ENCODE peak calls at places on chromosomes 2 and 18, in seven cellular contexts. R is K562, H is GM12878, B is H1, O is SK-N-SH, K is HepG2, J is HCT116. S is an unnamed sample.

GRCh38 chr2:39851691-39852110 is 72.6 kb upstream of the THUMPD2 start:
- DNase-seq in K (no peak), O (no peak), H (no peak), B (no peak), J (no peak), R (no peak), S (no peak)

GRCh38 chr2:7671312-7671711 is 754.1 kb downstream of the RNF144A start:
- DNase-seq in J (no peak), B (no peak), K (no peak), H (no peak), O (no peak), R (no peak), S (no peak)

GRCh38 chr2:112481528-112482228 is at the start of gene TTL:
- DNase-seq in O (peak; percentile 92), R (peak; percentile 89), B (no peak), K (peak; percentile 59), J (no peak), H (no peak), S (peak; percentile 79)

GRCh38 chr2:120568089-120568974 is 167.3 kb upstream of the GLI2 start:
- DNase-seq in O (no peak), B (no peak), H (no peak), K (no peak), J (no peak), R (no peak), S (peak; percentile 57)

GRCh38 chr2:9558948-9559381 is 3.3 kb upstream of the ADAM17 start:
- DNase-seq in H (no peak), K (no peak), R (no peak), O (no peak), J (no peak), B (no peak), S (no peak)

GRCh38 chr2:236190674-236191073 is 22.5 kb upstream of the GBX2 start:
- DNase-seq in O (no peak), H (no peak), J (no peak), B (no peak), K (no peak), R (no peak), S (no peak)

GRCh38 chr2:62933398-62933917 is 117.2 kb upstream of the OTX1 start:
- DNase-seq in H (no peak), R (no peak), K (no peak), O (no peak), B (no peak), J (no peak), S (no peak)

GRCh38 chr2:171923206-171923605 is 945 bp downstream of the HAT1 start:
- DNase-seq in K (peak; percentile 32), B (no peak), J (peak; percentile 3), R (no peak), O (no peak), H (no peak), S (peak; percentile 22)

GRCh38 chr2:2026851-2027250 is 282.5 kb upstream of the PXDN start:
- DNase-seq in K (no peak), O (no peak), B (no peak), H (no peak), J (no peak), R (no peak), S (no peak)

GRCh38 chr18:68462766-68463165 is 252.1 kb downstream of the TMX3 start:
- DNase-seq in B (no peak), K (no peak), R (no peak), H (no peak), O (no peak), J (no peak), S (no peak)

GRCh38 chr2:48249093-48249492 is 280.9 kb upstream of the STON1 start:
- DNase-seq in J (no peak), H (no peak), B (no peak), R (no peak), O (no peak), K (no peak), S (no peak)

GRCh38 chr2:72950558-72951255 is 33.4 kb downstream of the EMX1 start:
- DNase-seq in H (no peak), R (no peak), K (no peak), O (no peak), J (no peak), B (no peak), S (no peak)

GRCh38 chr2:152054593-152054992 is 44.3 kb downstream of the CACNB4 start:
- DNase-seq in B (no peak), J (peak; percentile 36), O (no peak), H (no peak), R (no peak), K (no peak), S (no peak)

GRCh38 chr2:26816893-26817292 is 31.0 kb downstream of the CENPA start:
- DNase-seq in J (peak; percentile 59), H (no peak), O (peak; percentile 51), R (peak; percentile 23), K (no peak), B (no peak), S (peak; percentile 79)

GRCh38 chr2:83817511-83817910 is 641.6 kb downstream of the SUCLG1 start:
- DNase-seq in O (no peak), B (no peak), H (no peak), K (no peak), R (no peak), J (peak; percentile 3), S (no peak)

GRCh38 chr2:236959036-236959435 is 126.7 kb upstream of the COPS8 start:
- DNase-seq in R (no peak), H (no peak), J (no peak), O (no peak), B (no peak), K (no peak), S (no peak)

GRCh38 chr2:190110131-190110530 is 47.6 kb upstream of the MSTN start:
- DNase-seq in H (no peak), R (no peak), O (no peak), J (no peak), B (no peak), K (no peak), S (no peak)

GRCh38 chr2:134392689-134393476 is 139.0 kb downstream of the MGAT5 start:
- DNase-seq in R (no peak), B (no peak), H (no peak), K (no peak), O (no peak), J (no peak), S (no peak)

GRCh38 chr2:234884591-234884990 is 67.2 kb upstream of the SH3BP4 start:
- DNase-seq in K (no peak), R (no peak), B (no peak), J (no peak), O (no peak), H (no peak), S (no peak)

GRCh38 chr2:224027070-224027469 is 12.0 kb downstream of the SERPINE2 start:
- DNase-seq in H (no peak), B (peak; percentile 83), O (no peak), K (no peak), R (no peak), J (no peak), S (no peak)

GRCh38 chr2:224027912-224028311 is 11.2 kb downstream of the SERPINE2 start:
- DNase-seq in H (no peak), K (no peak), O (no peak), J (no peak), B (no peak), R (no peak), S (no peak)

GRCh38 chr2:224031358-224031970 is 7.6 kb downstream of the SERPINE2 start:
- DNase-seq in J (no peak), H (no peak), O (no peak), R (peak; percentile 29), B (no peak), K (no peak), S (no peak)

GRCh38 chr2:224032283-224032682 is 6.8 kb downstream of the SERPINE2 start:
- DNase-seq in O (no peak), K (no peak), B (no peak), H (no peak), R (no peak), J (no peak), S (no peak)

DNA sequence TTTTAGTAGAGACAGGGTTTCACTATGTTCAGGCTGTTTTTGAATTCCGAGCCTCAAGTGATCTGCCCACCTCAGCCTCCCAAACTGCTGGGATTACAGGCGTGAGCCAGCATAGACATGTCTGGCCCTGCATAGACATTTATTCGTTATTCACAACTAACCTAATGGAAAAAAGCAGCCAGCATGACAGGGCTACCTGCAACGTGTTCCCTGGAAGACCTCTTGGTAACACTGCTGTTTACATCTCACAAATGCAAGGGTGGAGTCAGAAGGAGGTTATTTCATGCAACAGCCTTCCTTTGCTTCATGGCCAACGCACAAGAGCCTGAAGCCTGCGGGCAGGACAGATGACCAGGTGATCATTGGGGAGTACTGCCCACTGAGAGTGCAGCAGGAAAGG is 9.2 kb downstream of the SERPINE2 start:
- DNase-seq in R (no peak), B (no peak), K (no peak), O (no peak), J (no peak), H (no peak), S (no peak)
- TF ChIP-seq JUND in R (no peak), B (no peak), K (no peak), O (no peak), J (no peak), H (no peak), S (no peak)

DNA sequence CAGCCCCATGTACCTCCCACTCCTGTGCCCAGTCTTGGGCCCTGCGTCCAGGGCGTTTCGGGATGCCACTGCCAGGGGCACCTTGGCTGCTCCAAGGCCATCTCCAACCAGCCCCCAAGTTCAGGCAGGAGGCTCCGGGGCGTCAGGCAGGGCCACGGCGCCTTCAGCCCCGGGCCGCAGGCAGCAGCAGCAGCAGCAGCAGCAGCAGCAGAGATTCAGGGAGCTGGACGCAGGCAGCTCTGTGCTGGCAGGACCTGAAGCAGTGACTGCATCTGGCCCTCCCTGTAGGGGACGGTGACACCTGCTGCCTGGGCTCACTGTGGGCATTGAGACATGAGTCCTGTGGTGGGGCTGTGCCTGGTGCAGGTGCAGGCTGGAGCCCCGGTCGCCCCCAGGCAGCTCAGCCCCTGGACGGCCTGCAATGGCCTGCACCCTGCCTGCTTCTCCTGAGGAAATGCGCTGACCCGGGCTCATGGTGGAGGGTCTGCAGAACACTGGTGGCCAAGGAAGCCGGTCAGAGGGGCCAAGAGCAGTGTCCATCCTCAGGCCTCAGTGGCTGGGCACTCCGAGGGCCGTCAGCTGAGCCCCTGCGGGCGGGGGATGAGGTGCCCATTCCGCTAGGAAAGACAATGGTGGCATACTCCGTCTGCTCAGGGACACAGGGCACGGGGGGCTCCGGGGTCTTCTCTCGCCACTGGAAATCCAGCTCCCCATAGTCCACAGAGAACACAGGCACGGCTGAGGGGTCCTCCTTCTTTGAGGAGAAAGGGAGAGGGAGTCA is 8.0 kb downstream of the PDCD1 start:
- DNase-seq in K (no peak), R (no peak), H (no peak), O (peak; percentile 54), B (no peak), J (no peak), S (no peak)
- TF ChIP-seq JUND in K (no peak), R (no peak), H (no peak), O (no peak), B (no peak), J (no peak), S (no peak)

DNA sequence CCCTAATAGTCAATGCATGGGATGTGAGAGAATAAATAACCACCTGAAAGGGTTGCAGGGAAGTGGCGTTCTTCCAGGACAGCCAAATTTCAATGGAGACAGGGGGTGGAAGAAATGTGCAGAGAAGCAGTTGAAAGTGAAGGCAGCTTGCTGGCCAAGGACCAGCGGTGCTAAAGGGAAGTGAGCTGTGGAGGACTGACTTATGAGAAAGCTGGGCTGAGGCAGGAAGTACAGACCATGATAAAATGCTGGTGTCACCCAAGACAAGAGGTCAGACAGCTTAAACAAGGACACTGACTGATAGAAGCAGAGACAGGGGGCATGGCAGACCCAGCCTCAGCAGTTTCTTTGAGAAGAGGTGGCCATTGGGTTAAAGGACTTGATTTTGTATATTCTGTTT is 106.7 kb downstream of the DTNB start:
- DNase-seq in B (no peak), H (peak; percentile 75), K (no peak), R (no peak), O (no peak), J (no peak), S (no peak)
- TF ChIP-seq JUND in B (no peak), H (no peak), K (no peak), R (no peak), O (no peak), J (no peak), S (no peak)

GRCh38 chr2:196177124-196177523 is 5.7 kb upstream of the STK17B start:
- DNase-seq in B (no peak), H (no peak), J (no peak), K (no peak), R (peak; percentile 58), O (no peak), S (no peak)
- TF ChIP-seq JUND in B (no peak), H (no peak), J (no peak), K (no peak), R (no peak), O (no peak), S (no peak)